ENCODE peak calls at places on chromosomes 7 and 10, in four cellular contexts. K, X, D and N are unnamed samples.
A peak's percentile ranks its signal among the peaks of the same experiment; 100 is the strongest.

GRCh38 chr7:73876361-73876760 is 15.4 kb downstream of the TMEM270 start:
- DNase-seq in K (no peak), X (no peak), D (no peak), N (no peak)

GRCh38 chr10:17406036-17406834 is 48.2 kb downstream of the ST8SIA6 start:
- DNase-seq in K (no peak), X (no peak), D (no peak), N (no peak)

GRCh38 chr7:116733924-116734591 is 62.1 kb downstream of the MET start:
- DNase-seq in K (no peak), X (peak; percentile 82), D (no peak), N (no peak)

GRCh38 chr7:139488810-139489209 is 5.3 kb upstream of the KLRG2 start:
- DNase-seq in K (no peak), X (no peak), D (peak; percentile 22), N (no peak)

GRCh38 chr7:818031-818699 is 14.1 kb upstream of the SUN1 start:
- DNase-seq in K (no peak), X (peak; percentile 63), D (peak; percentile 74), N (no peak)

GRCh38 chr10:74145133-74145532 is 5.5 kb downstream of the AP3M1 start:
- DNase-seq in K (no peak), X (no peak), D (peak; percentile 93), N (no peak)

GRCh38 chr7:108299251-108300014 is 156.8 kb downstream of the NRCAM start:
- DNase-seq in K (no peak), X (peak; percentile 29), D (no peak), N (no peak)

GRCh38 chr7:41709621-41710020 is 6.7 kb upstream of the INHBA start:
- DNase-seq in K (no peak), X (no peak), D (peak; percentile 63), N (no peak)

GRCh38 chr10:64733980-64734379 is 1212.8 kb downstream of the REEP3 start:
- DNase-seq in K (no peak), X (peak; percentile 85), D (no peak), N (no peak)

GRCh38 chr10:132144086-132144485 is 42.7 kb upstream of the DPYSL4 start:
- DNase-seq in K (no peak), X (no peak), D (no peak), N (peak; percentile 54)

GRCh38 chr7:155787171-155787851 is 25.0 kb downstream of the SHH start:
- DNase-seq in K (no peak), X (no peak), D (peak; percentile 42), N (no peak)

GRCh38 chr10:59332581-59332980 is 29.8 kb downstream of the FAM13C start:
- DNase-seq in K (no peak), X (no peak), D (no peak), N (no peak)

GRCh38 chr10:1074748-1075358 is 18.7 kb downstream of the WDR37 start:
- DNase-seq in K (no peak), X (no peak), D (no peak), N (no peak)

GRCh38 chr7:148095066-148095465 is 495.5 kb upstream of the C7orf33 start:
- DNase-seq in K (no peak), X (no peak), D (no peak), N (no peak)

GRCh38 chr10:1230138-1230537 is 174.0 kb downstream of the WDR37 start:
- DNase-seq in K (no peak), X (no peak), D (no peak), N (no peak)

GRCh38 chr10:69123306-69123746 is 652 bp upstream of the VPS26A start:
- DNase-seq in K (no peak), X (no peak), D (peak; percentile 87), N (no peak)

GRCh38 chr10:44326474-44327030 is 58.3 kb downstream of the CXCL12 start:
- DNase-seq in K (no peak), X (peak; percentile 16), D (peak; percentile 13), N (no peak)

GRCh38 chr7:144842377-144842851 is 6.6 kb upstream of the TPK1 start:
- DNase-seq in K (peak; percentile 48), X (no peak), D (no peak), N (no peak)

GRCh38 chr7:36348256-36348655 is 41.4 kb upstream of the ANLN start:
- DNase-seq in K (no peak), X (no peak), D (peak; percentile 55), N (no peak)

GRCh38 chr7:8363407-8364015 is 69.9 kb upstream of the NXPH1 start:
- DNase-seq in K (no peak), X (no peak), D (no peak), N (no peak)

GRCh38 chr7:97317575-97317974 is 200.1 kb downstream of the SDHAF3 start:
- DNase-seq in K (no peak), X (no peak), D (no peak), N (no peak)

GRCh38 chr7:106187613-106188350 is 75.7 kb upstream of the SYPL1 start:
- DNase-seq in K (no peak), X (no peak), D (no peak), N (no peak)

GRCh38 chr7:32070406-32071360 is at the start of gene PDE1C:
- DNase-seq in K (no peak), X (no peak), D (peak; percentile 67), N (no peak)

GRCh38 chr7:105799677-105800076 is 76.7 kb downstream of the ATXN7L1 start:
- DNase-seq in K (no peak), X (no peak), D (no peak), N (no peak)

GRCh38 chr7:832968-833424 is 720 bp downstream of the SUN1 start:
- DNase-seq in K (no peak), X (no peak), D (no peak), N (no peak)

GRCh38 chr10:28837613-28838390 is 160.5 kb downstream of the BAMBI start:
- DNase-seq in K (no peak), X (no peak), D (no peak), N (no peak)

GRCh38 chr7:50069613-50070012 is 23.4 kb downstream of the ZPBP start:
- DNase-seq in K (peak; percentile 50), X (peak; percentile 80), D (peak; percentile 17), N (no peak)

GRCh38 chr10:76231258-76231934 is 800.0 kb downstream of the LRMDA start:
- DNase-seq in K (no peak), X (no peak), D (peak; percentile 13), N (no peak)

GRCh38 chr10:65753532-65753931 is 1172.3 kb upstream of the LRRTM3 start:
- DNase-seq in K (no peak), X (no peak), D (no peak), N (no peak)

GRCh38 chr7:6202117-6202516 is 70.3 kb downstream of the CYTH3 start:
- DNase-seq in K (no peak), X (no peak), D (no peak), N (no peak)

GRCh38 chr10:13001041-13001886 is at the start of gene CCDC3:
- DNase-seq in K (peak; percentile 44), X (no peak), D (peak; percentile 29), N (no peak)

GRCh38 chr10:33638891-33639290 is 304.4 kb upstream of the NRP1 start:
- DNase-seq in K (no peak), X (no peak), D (no peak), N (no peak)
- H3K36me3 ChIP-seq in K (no peaks in the 10 kb centered on the region), X (no peaks in the 10 kb centered on the region), D (no peaks in the 10 kb centered on the region), N (no peaks in the 10 kb centered on the region)

DNA sequence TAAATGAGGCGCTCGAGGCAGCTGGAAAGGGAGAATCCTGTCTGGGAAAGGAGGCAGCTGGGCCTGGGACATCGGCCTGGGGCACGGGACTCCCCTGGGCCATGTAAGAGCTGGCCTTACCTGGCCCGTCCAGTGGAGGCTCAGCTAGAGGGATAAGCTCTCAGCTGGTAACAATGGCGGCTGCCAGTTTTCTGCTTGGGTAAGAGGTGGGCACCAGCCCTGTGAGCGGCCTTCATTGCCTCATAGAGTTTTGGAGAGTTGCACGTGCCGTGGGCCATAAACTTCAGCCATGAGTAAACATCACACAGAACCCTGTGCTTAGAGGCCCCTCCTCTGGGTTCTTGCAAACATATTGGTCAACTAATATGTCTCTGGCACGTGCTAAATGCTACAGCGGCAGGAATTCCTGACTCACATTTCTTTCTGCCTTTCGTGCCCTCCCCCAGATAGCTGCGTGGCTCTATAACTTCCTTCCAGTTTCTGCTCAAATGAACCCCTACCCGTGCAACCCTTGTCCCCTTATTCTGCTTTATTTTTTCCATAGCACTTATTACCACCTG is 103.9 kb upstream of the LEP start:
- DNase-seq in K (no peak), X (no peak), D (peak; percentile 39), N (no peak)
- H3K4me3 ChIP-seq in K (no peak overlapping the region), X (no peak overlapping the region), D (no peak overlapping the region), N (no peak overlapping the region)

GRCh38 chr10:50552771-50553535 is 70.8 kb downstream of the SGMS1 start:
- DNase-seq in K (no peak), X (peak; percentile 47), D (peak; percentile 63), N (no peak)
- H3K4me1 ChIP-seq in K (no peaks in the 10 kb centered on the region), X (no peaks in the 10 kb centered on the region), D (peaks cover 35% of the 10 kb centered on the region), N (no peaks in the 10 kb centered on the region)

GRCh38 chr7:76336094-76336493 is 22.7 kb downstream of the YWHAG start:
- DNase-seq in K (no peak), X (no peak), D (no peak), N (no peak)

GRCh38 chr7:76340617-76341131 is 18.1 kb downstream of the YWHAG start:
- DNase-seq in K (no peak), X (no peak), D (peak; percentile 88), N (no peak)

GRCh38 chr7:76338298-76339084 is 20.3 kb downstream of the YWHAG start:
- DNase-seq in K (no peak), X (no peak), D (peak; percentile 49), N (no peak)

GRCh38 chr7:76334320-76334967 is 24.3 kb downstream of the YWHAG start:
- DNase-seq in K (no peak), X (no peak), D (no peak), N (no peak)

GRCh38 chr7:76337147-76337546 is 21.6 kb downstream of the YWHAG start:
- DNase-seq in K (no peak), X (no peak), D (no peak), N (no peak)
- H3K36me3 ChIP-seq in K (no peaks in the 10 kb centered on the region), X (peaks cover 53% of the 10 kb centered on the region), D (peaks cover 45% of the 10 kb centered on the region), N (peaks cover 84% of the 10 kb centered on the region)

DNA sequence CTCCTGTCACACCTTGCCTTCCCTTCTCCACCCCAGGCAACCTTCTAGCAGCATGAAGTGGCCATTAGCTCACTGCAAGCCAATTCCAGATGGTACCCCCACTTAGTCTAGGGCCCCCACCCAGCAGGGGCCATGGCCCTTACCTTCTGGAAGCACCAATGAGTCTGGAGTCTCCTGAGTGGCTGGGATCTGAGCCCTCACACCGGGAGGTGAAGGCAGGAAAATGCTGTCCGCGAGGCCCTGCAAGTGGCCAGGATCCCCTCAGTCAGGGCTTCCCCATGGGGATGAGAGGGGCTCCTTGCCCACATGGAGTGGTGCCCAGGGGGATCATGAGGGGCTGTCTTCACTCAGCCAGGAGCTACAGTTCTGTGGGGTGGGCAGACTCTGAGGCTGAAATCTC is 4.6 kb downstream of the AQP1 start:
- DNase-seq in K (no peak), X (no peak), D (no peak), N (no peak)
- H3K4me3 ChIP-seq in K (no peak overlapping the region), X (no peak overlapping the region), D (no peak overlapping the region), N (no peak overlapping the region)

DNA sequence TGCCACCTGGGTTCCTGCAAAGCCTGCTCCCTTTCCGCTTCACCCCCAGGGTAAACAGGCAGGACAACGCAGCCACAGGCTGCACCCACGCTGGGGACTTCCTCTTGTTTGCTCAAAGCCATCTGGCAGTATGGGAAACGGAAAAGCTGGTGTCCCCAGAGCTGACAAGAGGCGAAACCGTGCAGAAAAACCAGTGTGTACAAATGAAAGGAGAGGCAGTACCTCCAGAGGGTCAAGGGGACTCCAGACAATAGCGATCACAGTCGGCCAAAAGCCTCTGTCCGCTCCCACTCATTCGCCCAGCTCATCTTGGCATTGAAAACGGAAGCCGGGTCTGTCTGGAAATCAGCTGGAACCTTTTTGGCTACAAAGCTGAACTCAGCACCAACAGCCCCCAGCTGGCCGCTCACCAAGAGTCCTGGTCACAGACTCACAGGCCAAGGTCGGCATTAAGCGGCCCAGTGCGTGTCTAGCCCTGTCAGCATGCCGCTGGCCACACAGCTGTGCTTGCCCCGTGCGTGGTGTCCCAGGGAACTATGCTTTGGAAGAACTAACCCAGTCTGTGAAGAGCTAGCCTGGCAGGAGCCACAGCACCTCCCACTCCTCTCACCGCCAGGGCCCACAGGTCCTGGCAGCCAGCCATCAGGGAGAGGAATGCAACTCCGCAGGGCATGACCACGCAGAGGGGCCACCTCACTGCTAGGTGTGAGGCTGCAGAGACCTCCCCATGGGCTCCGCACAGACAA is 10.4 kb downstream of the TNS3 start:
- DNase-seq in K (peak; percentile 92), X (no peak), D (peak; percentile 76), N (peak; percentile 82)
- H3K4me1 ChIP-seq in K (peaks cover 3% of the 10 kb centered on the region), X (peaks cover 59% of the 10 kb centered on the region), D (peaks cover 48% of the 10 kb centered on the region), N (peaks cover 43% of the 10 kb centered on the region)